ENCODE peak calls at places on chromosomes 13 and 19, in ten cellular contexts. T is PC-3; M is OCI-LY7; S is aorta; Z is heart right ventricle; G is CD4-positive, alpha-beta memory T cell; D is A673; L is thoracic aorta; P is transverse colon; Y is testis. B is an unnamed sample. For H3K4me1, the result is how much of the 10 kb centered on the place peaks cover.

GRCh38 chr13:100898431-100898830 is 223.8 kb upstream of the TMTC4 start:
- DNase-seq in S (no peak), L (no peak), P (no peak), T (no peak), Z (no peak), D (no peak), G (no peak), Y (no peak), M (no peak), B (no peak)

GRCh38 chr19:34838753-34839431 is 65.9 kb upstream of the ZNF599 start:
- DNase-seq in P (peak), T (no peak), G (peak), D (peak), Y (peak), Z (no peak), S (no peak), M (no peak), L (no peak), B (no peak)

GRCh38 chr19:47729799-47730520 is 15.4 kb upstream of the NOP53 start:
- DNase-seq in M (no peak), Y (peak), S (peak), T (peak), L (no peak), G (no peak), D (peak), P (peak), Z (peak), B (peak)

GRCh38 chr19:12834418-12834943 is at the start of gene RTBDN:
- DNase-seq in G (no peak), D (peak), L (no peak), P (no peak), Z (no peak), Y (no peak), T (peak), M (no peak), S (no peak), B (no peak)

GRCh38 chr19:43578787-43579186 is 3.2 kb downstream of the PINLYP start:
- DNase-seq in L (no peak), D (no peak), Z (no peak), T (no peak), G (no peak), Y (no peak), S (no peak), P (no peak), M (no peak), B (no peak)

GRCh38 chr19:29714371-29714952 is 599 bp downstream of the C19orf12 start:
- DNase-seq in T (no peak), D (no peak), Z (no peak), S (peak), Y (no peak), P (no peak), L (no peak), G (no peak), M (no peak), B (peak)

GRCh38 chr13:109630281-109630680 is 156.1 kb downstream of the IRS2 start:
- DNase-seq in D (no peak), M (no peak), G (no peak), S (no peak), L (no peak), P (no peak), T (no peak), Z (no peak), Y (no peak), B (no peak)

GRCh38 chr19:18100710-18101109 is 3.1 kb downstream of the MAST3 start:
- DNase-seq in G (no peak), S (no peak), M (no peak), L (no peak), P (no peak), D (no peak), T (no peak), Z (no peak), Y (peak), B (no peak)

GRCh38 chr13:42114912-42115311 is 66.5 kb downstream of the DGKH start:
- DNase-seq in Z (no peak), S (no peak), D (no peak), P (no peak), T (peak), L (no peak), G (no peak), M (no peak), Y (no peak), B (no peak)

GRCh38 chr13:101707659-101708058 is 255.2 kb downstream of the ITGBL1 start:
- DNase-seq in P (no peak), S (no peak), L (no peak), G (no peak), Y (no peak), Z (no peak), M (no peak), T (no peak), D (no peak), B (peak)

GRCh38 chr13:28035146-28035782 is 46.8 kb upstream of the URAD start:
- DNase-seq in T (peak), L (no peak), S (no peak), P (peak), M (no peak), G (no peak), Z (no peak), Y (no peak), D (no peak), B (no peak)

GRCh38 chr19:12623361-12624031 is 12.8 kb downstream of the ZNF791 start:
- DNase-seq in P (no peak), D (no peak), M (no peak), T (peak), Y (no peak), S (no peak), L (no peak), G (no peak), Z (no peak), B (no peak)

GRCh38 chr19:12872941-12873890 is 8.0 kb downstream of the DNASE2 start:
- DNase-seq in D (peak), T (peak), G (peak), Y (peak), L (no peak), P (peak), S (no peak), M (peak), Z (peak), B (peak)

GRCh38 chr19:33350538-33351309 is 22.8 kb upstream of the CEBPG start:
- DNase-seq in P (no peak), D (no peak), T (peak), M (no peak), S (no peak), Y (no peak), Z (no peak), L (no peak), G (no peak), B (no peak)

GRCh38 chr13:114131581-114132418 is 623 bp downstream of the RASA3 start:
- DNase-seq in T (no peak), S (peak), L (no peak), P (no peak), D (peak), G (peak), M (no peak), Z (no peak), Y (no peak), B (peak)

GRCh38 chr13:33053397-33054066 is 37.3 kb downstream of the KL start:
- DNase-seq in T (no peak), M (no peak), S (no peak), G (no peak), L (no peak), Y (no peak), D (no peak), Z (no peak), P (no peak), B (no peak)

GRCh38 chr13:66634384-66634783 is 595.8 kb downstream of the PCDH9 start:
- DNase-seq in Z (no peak), P (no peak), L (no peak), S (no peak), D (no peak), M (no peak), Y (no peak), G (no peak), T (no peak), B (no peak)

GRCh38 chr13:41306271-41307150 is 4.6 kb upstream of the NAA16 start:
- DNase-seq in G (no peak), P (no peak), Y (no peak), S (no peak), D (peak), M (no peak), L (no peak), T (no peak), Z (no peak), B (no peak)

GRCh38 chr13:87123987-87124784 is 547.0 kb upstream of the SLITRK5 start:
- DNase-seq in G (no peak), Z (peak), Y (no peak), T (peak), M (no peak), P (no peak), L (no peak), S (no peak), D (peak), B (peak)

GRCh38 chr19:17391371-17392151 is 2.4 kb downstream of the CCDC194 start:
- DNase-seq in D (no peak), L (no peak), S (no peak), P (peak), T (no peak), Z (no peak), Y (no peak), G (no peak), M (no peak), B (no peak)

GRCh38 chr13:45863716-45864590 is 12.4 kb upstream of the SIAH3 start:
- DNase-seq in Z (no peak), T (no peak), D (no peak), L (no peak), Y (no peak), S (no peak), P (no peak), G (no peak), M (no peak), B (no peak)

GRCh38 chr13:103102482-103102881 is 36.3 kb upstream of the SLC10A2 start:
- DNase-seq in Y (no peak), M (no peak), D (no peak), G (no peak), S (no peak), P (no peak), T (no peak), L (no peak), Z (no peak), B (no peak)

GRCh38 chr13:103099894-103100293 is 33.7 kb upstream of the SLC10A2 start:
- DNase-seq in T (no peak), M (no peak), Z (no peak), D (no peak), P (no peak), G (no peak), S (no peak), Y (no peak), L (no peak), B (no peak)

GRCh38 chr13:103101500-103101899 is 35.3 kb upstream of the SLC10A2 start:
- DNase-seq in T (no peak), M (no peak), Y (no peak), D (no peak), P (no peak), L (no peak), G (no peak), S (no peak), Z (no peak), B (no peak)

GRCh38 chr13:103100795-103101194 is 34.6 kb upstream of the SLC10A2 start:
- DNase-seq in G (no peak), S (no peak), D (no peak), Z (no peak), P (no peak), Y (no peak), M (no peak), T (no peak), L (no peak), B (no peak)

GRCh38 chr13:103101902-103102301 is 35.7 kb upstream of the SLC10A2 start:
- DNase-seq in G (no peak), Y (no peak), P (no peak), S (no peak), L (no peak), Z (no peak), T (no peak), M (no peak), D (no peak), B (no peak)
- H3K27ac ChIP-seq in G (no peak), Y (no peak), P (no peak), S (no peak), L (no peak), Z (no peak), T (no peak), M (no peak), D (no peak), B (no peak)

GRCh38 chr19:55504252-55504603 is 16.0 kb downstream of the SSC5D start:
- DNase-seq in P (no peak), Y (no peak), T (no peak), M (no peak), D (no peak), S (no peak), L (no peak), G (no peak), Z (no peak), B (no peak)
- H3K4me3 ChIP-seq in P (peak), Y (peak), T (peak), M (no peak), D (no peak), S (no peak), L (peak), G (no peak), Z (no peak), B (peak)

DNA sequence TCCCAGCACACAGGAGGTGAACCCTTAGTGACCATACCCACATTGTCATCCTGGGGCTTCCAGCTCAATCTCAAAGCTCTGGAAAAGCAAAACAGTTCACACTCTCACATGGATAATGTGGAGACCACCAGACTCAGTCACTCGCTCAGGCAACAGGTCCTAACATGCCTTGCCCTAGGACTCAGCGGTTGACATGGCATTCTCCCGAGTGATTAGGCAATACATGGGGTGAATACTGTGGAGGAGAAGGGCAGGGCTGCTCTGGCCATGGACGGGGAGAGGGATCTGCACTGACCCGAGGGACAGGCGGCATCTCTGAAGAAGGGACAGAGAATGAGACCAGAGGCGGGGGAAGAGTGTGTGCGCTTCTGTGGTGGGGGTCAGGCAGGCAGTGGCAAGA is 44.4 kb upstream of the EPHX3 start:
- DNase-seq in P (no peak), Y (no peak), T (no peak), S (no peak), D (no peak), L (no peak), M (no peak), G (no peak), Z (no peak), B (no peak)
- H3K4me1 ChIP-seq in P (under half), Y (half or more), T (under half), S (under half), D (under half), L (half or more), M (under half), G (half or more), Z (half or more), B (under half)

DNA sequence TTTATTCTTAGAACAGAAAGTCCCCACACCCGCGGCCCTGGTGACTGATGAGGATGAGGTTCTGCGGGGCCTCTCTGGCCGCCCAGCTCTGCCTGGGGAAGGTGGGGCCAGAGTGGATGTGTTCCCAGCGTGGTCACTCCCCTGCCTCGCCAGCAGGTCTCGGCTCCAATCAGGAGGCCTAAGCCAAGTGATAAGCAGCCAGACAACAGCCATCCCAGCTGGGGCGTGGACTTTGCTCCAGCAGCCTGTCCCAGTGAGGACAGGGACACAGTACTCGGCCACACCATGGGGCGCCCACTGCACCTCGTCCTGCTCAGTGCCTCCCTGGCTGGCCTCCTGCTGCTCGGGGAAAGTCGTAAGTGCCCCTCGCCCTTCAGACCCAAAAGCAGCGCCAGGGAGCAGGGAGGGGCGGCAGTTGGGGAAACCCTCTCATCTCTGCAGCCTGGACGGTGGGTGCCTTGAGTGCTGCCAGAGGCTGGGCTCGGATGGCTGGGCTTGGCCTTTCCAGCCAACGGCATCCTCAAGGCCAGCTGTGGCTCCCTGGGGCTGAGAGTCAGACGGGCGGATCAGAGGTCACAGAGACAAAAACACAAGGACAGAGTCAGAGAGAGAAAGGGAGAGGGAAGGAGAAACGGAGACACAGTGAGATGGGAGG is at the start of gene F10:
- DNase-seq in Y (peak), D (no peak), P (peak), S (peak), L (no peak), M (no peak), Z (peak), G (no peak), T (no peak), B (no peak)
- H3K27ac ChIP-seq in Y (peak), D (no peak), P (peak), S (no peak), L (no peak), M (no peak), Z (peak), G (no peak), T (no peak), B (no peak)

DNA sequence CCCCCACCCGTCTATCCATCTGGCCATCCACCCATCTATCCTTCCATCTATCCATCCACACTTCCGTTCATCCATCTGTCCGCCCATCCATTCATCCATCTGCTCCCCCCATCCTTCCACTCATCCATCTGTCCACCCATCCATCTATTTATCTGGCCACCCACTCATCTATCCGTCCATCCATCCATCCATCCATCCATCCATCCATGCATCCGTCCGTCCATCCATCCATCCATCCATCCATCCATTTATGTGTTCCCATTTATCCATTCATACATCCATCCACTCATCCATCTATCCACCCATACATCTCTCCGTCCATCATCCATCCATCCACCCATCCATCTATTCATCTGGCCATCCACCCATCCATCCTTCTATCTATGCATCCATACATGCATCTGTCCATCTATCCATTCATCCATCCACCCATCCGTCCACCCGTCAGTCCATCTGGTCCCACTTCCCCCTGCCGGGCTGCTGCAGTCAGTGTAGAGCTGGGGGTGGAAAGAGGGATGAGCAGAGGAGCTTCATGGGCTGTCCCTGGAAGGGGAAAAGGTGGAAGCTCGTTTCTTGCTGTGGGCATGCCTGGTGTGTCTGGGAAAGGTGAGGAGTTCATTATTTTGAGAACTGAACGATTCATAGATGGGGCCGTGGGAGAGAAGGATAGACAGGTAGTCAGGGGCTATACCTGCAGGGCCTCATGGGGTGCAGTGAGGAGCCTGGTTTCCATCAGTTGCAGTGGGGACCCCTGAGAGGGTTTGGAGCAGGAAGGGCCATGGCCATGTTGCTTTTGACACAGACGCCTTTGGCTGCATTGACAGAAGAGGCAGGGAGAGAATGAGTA is 842 bp downstream of the HSD11B1L start:
- DNase-seq in P (no peak), G (no peak), T (no peak), Y (no peak), D (no peak), M (no peak), Z (no peak), L (no peak), S (no peak), B (no peak)
- H3K4me3 ChIP-seq in P (peak), G (peak), T (peak), Y (peak), D (peak), M (peak), Z (no peak), L (peak), S (no peak), B (peak)

GRCh38 chr19:1259206-1259872 is 9.8 kb upstream of the CIRBP start:
- DNase-seq in G (peak), D (peak), M (peak), Y (no peak), L (no peak), P (peak), S (no peak), T (peak), Z (peak), B (peak)
- H3K4me1 ChIP-seq in G (half or more), D (half or more), M (half or more), Y (half or more), L (half or more), P (half or more), S (under half), T (under half), Z (under half), B (half or more)

DNA sequence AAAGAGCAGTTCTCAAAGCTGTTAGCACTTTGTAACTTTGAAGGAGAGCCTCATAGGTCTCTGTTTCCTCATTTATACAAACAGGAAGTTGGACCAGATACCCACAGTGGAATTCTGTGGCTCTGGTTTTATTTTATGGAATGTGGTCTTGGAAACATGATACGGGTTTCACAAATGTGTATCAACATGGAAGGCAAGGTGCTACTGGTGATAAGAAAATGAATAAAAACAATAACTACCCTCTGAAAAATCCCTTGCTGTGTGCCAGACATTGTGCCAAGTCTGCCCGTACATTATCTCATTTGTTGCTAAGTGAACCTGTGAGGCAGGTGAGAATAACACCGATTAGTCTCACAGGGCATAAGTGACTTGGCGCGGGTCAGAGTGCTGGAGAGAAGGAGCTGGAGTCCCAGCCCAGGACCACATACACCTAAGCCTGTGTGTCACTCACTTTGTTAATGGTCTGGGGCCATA is 45.0 kb upstream of the RNF113B start:
- DNase-seq in L (no peak), Z (no peak), T (peak), D (no peak), Y (no peak), P (peak), M (no peak), G (no peak), S (no peak), B (no peak)
- H3K27ac ChIP-seq in L (no peak), Z (no peak), T (no peak), D (no peak), Y (no peak), P (peak), M (no peak), G (no peak), S (no peak), B (no peak)

GRCh38 chr19:41879670-41880328 is 2.7 kb downstream of the CD79A start:
- DNase-seq in Z (no peak), P (no peak), L (no peak), G (no peak), M (no peak), D (peak), S (no peak), Y (no peak), T (no peak), B (no peak)

GRCh38 chr19:41880329-41880708 is 2.7 kb upstream of the ARHGEF1 start:
- DNase-seq in P (no peak), D (peak), S (no peak), Z (no peak), G (no peak), L (no peak), T (no peak), Y (no peak), M (no peak), B (no peak)

GRCh38 chr19:41877916-41878905 is 1.1 kb downstream of the CD79A start:
- DNase-seq in Z (no peak), T (no peak), M (no peak), S (no peak), D (no peak), P (peak), Y (no peak), G (no peak), L (no peak), B (no peak)

GRCh38 chr19:41877490-41877876 is 404 bp downstream of the CD79A start:
- DNase-seq in Y (no peak), T (no peak), L (no peak), P (peak), S (no peak), G (no peak), D (no peak), Z (no peak), M (peak), B (peak)

DNA sequence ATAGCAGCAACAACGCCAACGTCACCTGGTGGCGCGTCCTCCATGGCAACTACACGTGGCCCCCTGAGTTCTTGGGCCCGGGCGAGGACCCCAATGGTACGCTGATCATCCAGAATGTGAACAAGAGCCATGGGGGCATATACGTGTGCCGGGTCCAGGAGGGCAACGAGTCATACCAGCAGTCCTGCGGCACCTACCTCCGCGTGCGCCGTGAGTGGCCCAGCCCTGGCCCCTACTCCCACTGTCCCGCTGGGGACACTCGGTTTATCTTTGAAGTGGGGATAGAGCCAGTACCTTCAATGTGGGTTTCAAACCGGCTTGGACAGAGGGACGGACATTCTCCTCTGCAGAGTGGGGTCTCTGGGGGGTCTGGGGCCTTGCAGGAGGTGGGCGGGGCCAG is 2.0 kb downstream of the CD79A start:
- DNase-seq in S (no peak), D (no peak), T (no peak), P (no peak), G (no peak), L (no peak), Y (no peak), Z (no peak), M (no peak), B (no peak)
- H3K4me3 ChIP-seq in S (no peak), D (no peak), T (no peak), P (no peak), G (no peak), L (no peak), Y (no peak), Z (no peak), M (peak), B (peak)